ENCODE peak calls at places on chromosomes 13 and 19, in four cellular contexts. J is H1, T is K562, C is transverse colon. N is an unnamed sample.

GRCh38 chr13:77306458-77306857 is 20.4 kb downstream of the MYCBP2 start:
- DNase-seq in J (no peak), T (no peak), C (no peak), N (no peak)

GRCh38 chr19:39246951-39247669 is 1.5 kb downstream of the IFNL4 start:
- DNase-seq in J (no peak), T (no peak), C (peak), N (no peak)

GRCh38 chr13:113551081-113552000 is 33.2 kb upstream of the TFDP1 start:
- DNase-seq in J (no peak), T (no peak), C (peak), N (no peak)

GRCh38 chr19:48807590-48808308 is 3.1 kb downstream of the BCAT2 start:
- DNase-seq in J (no peak), T (peak), C (peak), N (no peak)

GRCh38 chr19:53703361-53703760 is 71.6 kb downstream of the DPRX start:
- DNase-seq in J (no peak), T (no peak), C (no peak), N (no peak)

GRCh38 chr13:72970956-72971355 is 87.8 kb upstream of the KLF5 start:
- DNase-seq in J (no peak), T (no peak), C (no peak), N (no peak)

GRCh38 chr13:57629821-57630235 is 1.7 kb upstream of the PCDH17 start:
- DNase-seq in J (peak), T (peak), C (peak), N (no peak)

GRCh38 chr13:108288741-108289140 is 19.2 kb downstream of the TNFSF13B start:
- DNase-seq in J (no peak), T (no peak), C (no peak), N (no peak)

GRCh38 chr13:55613429-55614187 is 1527.1 kb upstream of the PRR20A start:
- DNase-seq in J (no peak), T (no peak), C (no peak), N (no peak)

GRCh38 chr19:10238172-10238783 is 7.1 kb upstream of the S1PR2 start:
- DNase-seq in J (no peak), T (no peak), C (peak), N (no peak)

GRCh38 chr13:32905864-32906180 is 110.4 kb upstream of the KL start:
- DNase-seq in J (no peak), T (no peak), C (peak), N (no peak)

GRCh38 chr13:20127563-20128458 is 33.0 kb downstream of the GJA3 start:
- DNase-seq in J (no peak), T (no peak), C (peak), N (no peak)

GRCh38 chr13:73908809-73909208 is 225.4 kb downstream of the KLF12 start:
- DNase-seq in J (no peak), T (no peak), C (no peak), N (no peak)

GRCh38 chr19:54464624-54465266 is 1.2 kb upstream of the LENG9 start:
- DNase-seq in J (peak), T (peak), C (peak), N (no peak)

GRCh38 chr19:35732540-35733179 is 9.6 kb downstream of the IGFLR1 start:
- DNase-seq in J (no peak), T (no peak), C (no peak), N (no peak)

GRCh38 chr19:19623383-19623782 is 4.6 kb downstream of the LPAR2 start:
- DNase-seq in J (no peak), T (no peak), C (no peak), N (no peak)

GRCh38 chr19:13016245-13016627 is 21.0 kb downstream of the NFIX start:
- DNase-seq in J (no peak), T (no peak), C (no peak), N (no peak)

GRCh38 chr19:11422163-11423068 is 3.3 kb upstream of the RGL3 start:
- DNase-seq in J (peak), T (peak), C (peak), N (no peak)

GRCh38 chr19:11059511-11060358 is 29.5 kb upstream of the LDLR start:
- DNase-seq in J (no peak), T (no peak), C (no peak), N (no peak)

GRCh38 chr13:107099661-107100060 is 531.7 kb upstream of the ARGLU1 start:
- DNase-seq in J (no peak), T (no peak), C (no peak), N (no peak)

DNA sequence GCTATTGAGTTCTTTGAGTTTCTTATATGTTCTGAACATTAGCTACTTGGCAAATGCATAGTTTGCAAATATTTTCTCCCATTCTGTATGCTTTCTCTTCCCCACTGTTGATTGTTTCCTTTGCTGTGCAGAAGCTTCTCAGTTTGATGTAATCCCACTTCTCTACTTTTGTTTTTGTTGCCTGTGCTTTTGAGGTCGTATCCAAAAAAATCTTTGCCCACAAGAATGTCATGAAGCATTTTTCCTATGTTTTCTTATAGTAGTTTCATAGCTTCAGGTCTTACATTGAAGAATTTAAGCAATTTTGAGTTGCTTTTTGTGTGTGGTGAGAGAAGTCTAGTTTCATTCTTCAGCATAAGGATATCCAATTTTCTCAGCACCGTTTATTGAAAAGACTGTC is 536.7 kb upstream of the ARGLU1 start:
- DNase-seq in J (no peak), T (no peak), C (no peak), N (no peak)
- TF ChIP-seq POLR2AphosphoS5 in J (no peak), T (no peak), C (no peak), N (no peak)

DNA sequence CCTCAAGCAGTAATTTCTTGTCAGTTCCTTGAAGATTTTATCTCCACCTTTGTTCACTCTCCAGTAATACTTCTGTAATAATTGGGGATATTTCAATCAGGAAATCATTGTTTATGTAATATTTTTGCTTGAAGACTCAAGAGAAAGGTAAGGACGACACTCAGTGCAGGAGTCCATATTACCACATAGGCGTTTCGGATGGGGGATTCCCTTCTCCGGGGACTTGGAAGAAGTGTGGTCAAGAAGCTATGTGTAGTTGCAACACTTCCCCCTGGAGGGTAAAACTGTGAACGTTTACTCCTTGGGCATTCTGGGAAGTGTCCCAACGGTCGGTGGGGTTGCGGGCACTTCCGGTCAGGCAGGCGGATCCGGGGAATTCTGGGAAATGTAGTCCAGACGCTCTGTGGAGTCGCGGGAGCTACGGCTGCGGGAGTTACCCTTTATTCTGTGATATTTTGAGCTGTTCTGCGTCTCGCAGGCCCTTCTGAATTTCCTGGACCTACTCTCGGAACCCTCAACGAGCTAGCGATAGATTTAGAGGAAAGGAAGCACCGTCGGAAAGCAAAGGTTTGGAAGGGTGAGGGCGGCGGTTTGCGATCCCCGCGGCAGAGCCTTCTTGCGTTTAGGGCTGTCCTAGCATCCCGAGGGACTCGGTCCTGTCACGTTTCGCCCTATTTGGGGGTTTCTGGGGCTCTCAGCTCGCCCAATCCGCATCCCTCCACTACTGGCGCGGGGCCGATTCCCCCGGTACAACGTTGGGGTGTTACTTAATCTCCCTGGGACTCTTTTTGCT is at the start of gene ZNF221:
- DNase-seq in J (peak), T (peak), C (peak), N (peak)
- TF ChIP-seq POLR2AphosphoS5 in J (no peak), T (peak), C (peak), N (peak)

GRCh38 chr19:16628984-16629691 is 1.1 kb upstream of the MED26 start:
- DNase-seq in J (no peak), T (no peak), C (peak), N (peak)
- TF ChIP-seq POLR2AphosphoS5 in J (no peak), T (peak), C (peak), N (peak)

GRCh38 chr19:4033028-4033956 is 25.8 kb downstream of the PIAS4 start:
- DNase-seq in J (no peak), T (no peak), C (no peak), N (no peak)
- TF ChIP-seq POLR2AphosphoS5 in J (no peak), T (no peak), C (no peak), N (no peak)

GRCh38 chr19:5703819-5704818 is 14.0 kb downstream of the RPL36 start:
- DNase-seq in J (no peak), T (no peak), C (no peak), N (no peak)

GRCh38 chr19:5697890-5698634 is 8.0 kb downstream of the RPL36 start:
- DNase-seq in J (no peak), T (no peak), C (no peak), N (no peak)

GRCh38 chr19:5697022-5697889 is 7.2 kb downstream of the RPL36 start:
- DNase-seq in J (no peak), T (no peak), C (no peak), N (no peak)

GRCh38 chr19:5698635-5699422 is 8.7 kb downstream of the RPL36 start:
- DNase-seq in J (no peak), T (no peak), C (no peak), N (no peak)

GRCh38 chr19:5700455-5701092 is 10.5 kb downstream of the RPL36 start:
- DNase-seq in J (no peak), T (no peak), C (no peak), N (no peak)
- TF ChIP-seq POLR2AphosphoS5 in J (no peak), T (no peak), C (no peak), N (no peak)

GRCh38 chr19:29044037-29044436 is 168.9 kb downstream of the UQCRFS1 start:
- DNase-seq in J (no peak), T (no peak), C (no peak), N (no peak)
- TF ChIP-seq POLR2AphosphoS5 in J (no peak), T (no peak), C (no peak), N (no peak)